ENCODE peak calls at places on chromosomes 5 and 9, in nine cellular contexts. F, Q, C, S, O, H, D, X and T are unnamed samples.

GRCh38 chr5:61319388-61320146 is 12.5 kb upstream of the ZSWIM6 start:
- DNase-seq in F (no peak), Q (peak), C (no peak), S (peak), O (peak), H (no peak), D (no peak), X (no peak), T (no peak)

GRCh38 chr5:107539163-107539445 is 131.6 kb downstream of the EFNA5 start:
- DNase-seq in F (no peak), Q (peak), C (no peak), S (no peak), O (no peak), H (no peak), D (no peak), X (no peak), T (no peak)

GRCh38 chr9:76943071-76943470 is 37.2 kb upstream of the PRUNE2 start:
- DNase-seq in F (no peak), Q (no peak), C (no peak), S (no peak), O (no peak), H (no peak), D (no peak), X (no peak), T (no peak)

GRCh38 chr9:118751848-118752223 is 617.4 kb downstream of the BRINP1 start:
- DNase-seq in F (no peak), Q (no peak), C (no peak), S (no peak), O (no peak), H (no peak), D (no peak), X (no peak), T (no peak)

GRCh38 chr9:132717326-132717945 is 47.2 kb downstream of the GTF3C4 start:
- DNase-seq in F (no peak), Q (no peak), C (no peak), S (no peak), O (no peak), H (no peak), D (no peak), X (no peak), T (no peak)

GRCh38 chr9:36398745-36399144 is 1.3 kb downstream of the RNF38 start:
- DNase-seq in F (no peak), Q (no peak), C (no peak), S (no peak), O (no peak), H (no peak), D (no peak), X (peak), T (no peak)

GRCh38 chr9:77807846-77808749 is 160.0 kb upstream of the GNA14 start:
- DNase-seq in F (no peak), Q (no peak), C (no peak), S (no peak), O (no peak), H (no peak), D (no peak), X (no peak), T (no peak)

GRCh38 chr9:123614503-123615258 is 258.7 kb downstream of the CRB2 start:
- DNase-seq in F (no peak), Q (no peak), C (no peak), S (no peak), O (peak), H (no peak), D (no peak), X (no peak), T (no peak)

GRCh38 chr9:95009459-95009858 is 283.0 kb downstream of the AOPEP start:
- DNase-seq in F (no peak), Q (no peak), C (no peak), S (no peak), O (no peak), H (no peak), D (no peak), X (no peak), T (no peak)

GRCh38 chr5:172732201-172732865 is 38.7 kb downstream of the DUSP1 start:
- DNase-seq in F (no peak), Q (no peak), C (no peak), S (no peak), O (no peak), H (no peak), D (no peak), X (no peak), T (no peak)

GRCh38 chr9:95606951-95607350 is 90.2 kb upstream of the PTCH1 start:
- DNase-seq in F (no peak), Q (no peak), C (no peak), S (no peak), O (no peak), H (no peak), D (no peak), X (no peak), T (no peak)

GRCh38 chr9:34957492-34958410 is at the start of gene PHF24:
- DNase-seq in F (no peak), Q (no peak), C (no peak), S (peak), O (no peak), H (no peak), D (no peak), X (no peak), T (no peak)

GRCh38 chr5:178077751-178078150 is 35.6 kb upstream of the N4BP3 start:
- DNase-seq in F (no peak), Q (no peak), C (no peak), S (no peak), O (no peak), H (no peak), D (no peak), X (no peak), T (no peak)

GRCh38 chr5:159094745-159095144 is 5.0 kb downstream of the EBF1 start:
- DNase-seq in F (no peak), Q (peak), C (no peak), S (no peak), O (peak), H (peak), D (peak), X (no peak), T (peak)

GRCh38 chr5:101390317-101390908 is 487.3 kb upstream of the ST8SIA4 start:
- DNase-seq in F (no peak), Q (peak), C (peak), S (peak), O (peak), H (no peak), D (no peak), X (peak), T (no peak)

GRCh38 chr9:804026-804425 is 37.5 kb upstream of the DMRT1 start:
- DNase-seq in F (no peak), Q (no peak), C (no peak), S (no peak), O (no peak), H (no peak), D (no peak), X (no peak), T (no peak)